ENCODE peak calls at places on chromosomes 13 and 19, in four cellular contexts. X, Z, K and L are unnamed samples.

GRCh38 chr13:49820591-49821215 is 28.2 kb upstream of the KPNA3 start:
- DNase-seq in X (no peak), Z (no peak), K (no peak), L (peak)

GRCh38 chr13:50127017-50127725 is 111.9 kb downstream of the KCNRG start:
- DNase-seq in X (peak), Z (no peak), K (no peak), L (no peak)

GRCh38 chr13:88472316-88472715 is 801.1 kb downstream of the SLITRK5 start:
- DNase-seq in X (no peak), Z (no peak), K (no peak), L (no peak)

GRCh38 chr19:34319785-34320184 is 45.2 kb upstream of the GPI start:
- DNase-seq in X (no peak), Z (no peak), K (peak), L (no peak)

GRCh38 chr19:17671906-17672305 is 16.2 kb downstream of the UNC13A start:
- DNase-seq in X (peak), Z (no peak), K (peak), L (peak)

GRCh38 chr19:32675720-32676185 is at the start of gene RGS9BP:
- DNase-seq in X (peak), Z (no peak), K (peak), L (peak)

GRCh38 chr19:35006342-35006998 is 6.3 kb downstream of the GRAMD1A start:
- DNase-seq in X (no peak), Z (no peak), K (no peak), L (peak)

GRCh38 chr13:46496086-46496485 is 56.9 kb upstream of the LRCH1 start:
- DNase-seq in X (no peak), Z (no peak), K (no peak), L (no peak)

GRCh38 chr13:80339841-80340642 is 884 bp downstream of the SPRY2 start:
- DNase-seq in X (peak), Z (no peak), K (peak), L (peak)

GRCh38 chr19:7926727-7927604 is 1.0 kb upstream of the CTXN1 start:
- DNase-seq in X (no peak), Z (no peak), K (no peak), L (no peak)

GRCh38 chr19:6501740-6502648 is at the start of gene TUBB4A:
- DNase-seq in X (peak), Z (no peak), K (peak), L (no peak)

GRCh38 chr19:51681286-51681956 is 11.7 kb upstream of the SPACA6 start:
- DNase-seq in X (no peak), Z (no peak), K (no peak), L (no peak)

GRCh38 chr13:93338906-93339305 is 112.3 kb downstream of the GPC6 start:
- DNase-seq in X (no peak), Z (no peak), K (no peak), L (no peak)

GRCh38 chr19:56537442-56537841 is 1.3 kb upstream of the ZFP28 start:
- DNase-seq in X (no peak), Z (no peak), K (no peak), L (no peak)

GRCh38 chr13:113813749-113814434 is 50.0 kb downstream of the GAS6 start:
- DNase-seq in X (no peak), Z (no peak), K (no peak), L (no peak)

GRCh38 chr13:33970746-33971145 is 152.8 kb downstream of the RFC3 start:
- DNase-seq in X (no peak), Z (no peak), K (no peak), L (no peak)

GRCh38 chr19:45578861-45579260 is 5.7 kb downstream of the OPA3 start:
- DNase-seq in X (no peak), Z (no peak), K (no peak), L (no peak)

GRCh38 chr19:57302020-57302465 is 18.2 kb upstream of the ZNF543 start:
- DNase-seq in X (no peak), Z (no peak), K (no peak), L (no peak)

GRCh38 chr19:18029617-18030338 is 21.8 kb downstream of the ARRDC2 start:
- DNase-seq in X (no peak), Z (no peak), K (no peak), L (peak)

GRCh38 chr19:6047256-6047655 is 63.0 kb downstream of the RFX2 start:
- DNase-seq in X (no peak), Z (no peak), K (no peak), L (no peak)

DNA sequence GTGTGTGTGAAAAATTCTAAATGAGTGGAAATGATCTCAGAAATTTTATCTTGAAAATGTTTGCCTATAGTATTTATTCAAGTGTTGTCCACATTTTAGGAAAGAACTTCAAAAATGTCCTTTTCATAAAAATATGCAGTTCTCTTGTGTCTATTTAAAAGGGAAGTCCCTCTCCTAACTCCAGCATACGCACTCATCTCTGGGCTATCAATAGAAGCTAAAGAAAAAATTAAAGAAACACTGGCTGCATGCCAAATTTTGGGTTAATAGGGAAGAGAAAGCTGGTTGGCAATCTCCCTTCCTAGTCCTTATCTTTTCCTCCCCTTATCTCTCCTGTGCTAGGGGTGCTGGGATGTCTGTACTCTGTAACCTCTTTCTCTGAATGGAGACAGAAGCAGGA is 313.3 kb downstream of the ENOX1 start:
- DNase-seq in X (no peak), Z (no peak), K (no peak), L (no peak)
- TF ChIP-seq CREM in X (no peak), Z (no peak), K (no peak), L (no peak)

GRCh38 chr19:13604902-13605586 is 98.8 kb upstream of the CACNA1A start:
- DNase-seq in X (no peak), Z (no peak), K (no peak), L (no peak)

GRCh38 chr19:13606156-13606555 is 99.9 kb upstream of the CACNA1A start:
- DNase-seq in X (no peak), Z (no peak), K (no peak), L (no peak)

GRCh38 chr19:13613447-13613846 is 107.2 kb upstream of the CACNA1A start:
- DNase-seq in X (no peak), Z (no peak), K (no peak), L (no peak)

GRCh38 chr19:13611596-13611995 is 105.3 kb upstream of the CACNA1A start:
- DNase-seq in X (no peak), Z (no peak), K (no peak), L (no peak)

GRCh38 chr19:13610042-13610691 is 103.9 kb upstream of the CACNA1A start:
- DNase-seq in X (peak), Z (no peak), K (no peak), L (no peak)
- TF ChIP-seq CREB1 in X (no peak), Z (no peak), K (no peak), L (no peak)

DNA sequence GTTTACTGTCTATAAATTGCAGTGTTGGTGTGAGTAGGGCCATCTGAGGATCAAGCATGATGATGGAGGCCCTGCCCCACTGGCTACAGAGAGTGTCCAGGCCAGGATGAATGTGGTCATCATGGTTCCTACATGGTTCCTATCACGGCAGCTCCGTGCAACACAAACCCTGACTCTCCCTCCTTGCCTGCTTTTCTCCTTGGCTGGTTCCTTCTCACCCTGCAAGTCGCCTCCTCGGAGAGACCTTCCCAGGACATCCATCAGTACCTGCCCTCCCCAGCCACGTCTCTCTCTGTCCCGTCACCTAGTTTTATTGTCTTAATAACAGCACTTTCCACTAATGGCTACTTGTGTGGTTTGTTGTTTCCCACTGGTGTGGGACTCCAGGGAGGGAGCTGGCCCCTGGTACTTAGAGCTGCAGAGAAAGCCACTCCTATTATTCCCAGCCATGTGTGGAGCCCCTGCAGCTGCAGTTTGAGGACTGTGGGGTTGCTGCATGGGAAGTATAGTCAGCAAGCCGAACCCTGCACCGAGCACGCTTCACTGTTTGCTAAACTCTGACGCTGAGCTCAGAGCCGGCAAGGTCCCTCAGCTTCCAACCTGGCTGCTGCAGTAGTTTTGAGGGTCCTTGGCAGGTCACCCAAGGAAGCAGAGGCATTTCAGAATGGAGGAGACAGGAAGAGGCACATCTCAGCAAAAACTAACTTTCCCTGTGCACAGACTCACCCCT is 146.4 kb upstream of the VSTM2B start:
- DNase-seq in X (no peak), Z (no peak), K (no peak), L (no peak)
- TF ChIP-seq CREM in X (no peak), Z (no peak), K (no peak), L (no peak)

DNA sequence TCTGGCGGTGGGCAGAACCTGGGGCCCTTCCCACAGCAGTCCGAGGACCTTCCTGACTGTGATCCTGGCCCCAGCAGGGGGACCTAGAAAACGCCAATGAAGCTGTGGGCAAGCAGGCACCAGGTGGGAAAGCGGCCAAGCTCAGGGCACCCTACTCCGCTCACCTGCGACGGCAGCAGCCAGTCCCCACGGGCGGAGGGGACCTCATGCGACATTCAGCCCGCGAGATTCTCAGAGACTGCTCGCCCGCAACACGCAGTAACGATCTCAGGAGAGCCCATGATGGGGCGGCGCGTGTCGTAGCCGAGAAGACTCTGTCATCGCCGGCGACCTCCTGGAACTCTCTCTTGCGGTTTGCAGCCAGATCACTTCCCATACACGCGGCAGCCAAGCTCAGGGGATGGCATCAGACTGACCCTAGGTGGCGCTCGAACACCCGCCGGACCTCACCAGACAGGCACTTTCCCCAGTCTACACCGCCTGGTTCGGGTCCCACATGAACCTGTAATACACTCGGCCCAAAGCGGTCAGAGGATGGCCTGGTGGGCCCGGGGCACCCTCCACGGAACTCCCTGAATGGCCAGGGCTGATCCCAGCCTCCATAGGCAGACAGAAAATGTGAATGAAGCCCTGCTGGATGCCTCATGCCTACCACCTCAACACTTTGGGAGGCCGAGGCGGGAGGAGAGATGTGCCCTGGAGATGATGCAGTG is 26.5 kb downstream of the MAN2B1 start:
- DNase-seq in X (peak), Z (peak), K (peak), L (peak)
- TF ChIP-seq CREB1 in X (no peak), Z (peak), K (peak), L (peak)

DNA sequence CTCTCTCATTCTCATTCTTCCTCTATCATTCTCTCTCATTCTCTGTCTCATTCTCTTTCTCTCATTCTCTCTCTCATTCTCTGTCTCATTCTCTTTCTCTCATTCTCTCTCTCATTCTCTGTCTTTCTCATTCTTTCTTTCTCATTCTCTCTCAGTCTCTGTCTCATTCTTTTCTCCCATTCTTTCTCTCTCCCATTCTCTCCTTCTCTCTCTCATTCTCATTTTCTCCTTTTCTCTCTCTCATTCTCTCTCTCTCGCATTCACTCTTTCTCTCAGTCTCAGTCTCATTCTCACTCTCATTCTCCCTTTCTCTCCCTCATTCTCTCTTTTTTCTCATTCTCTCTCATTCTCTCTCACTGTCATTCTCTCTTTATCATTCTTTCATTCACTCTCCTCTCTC is 152.0 kb upstream of the UQCRFS1 start:
- DNase-seq in X (no peak), Z (no peak), K (no peak), L (no peak)
- TF ChIP-seq CREM in X (no peak), Z (no peak), K (no peak), L (no peak)

DNA sequence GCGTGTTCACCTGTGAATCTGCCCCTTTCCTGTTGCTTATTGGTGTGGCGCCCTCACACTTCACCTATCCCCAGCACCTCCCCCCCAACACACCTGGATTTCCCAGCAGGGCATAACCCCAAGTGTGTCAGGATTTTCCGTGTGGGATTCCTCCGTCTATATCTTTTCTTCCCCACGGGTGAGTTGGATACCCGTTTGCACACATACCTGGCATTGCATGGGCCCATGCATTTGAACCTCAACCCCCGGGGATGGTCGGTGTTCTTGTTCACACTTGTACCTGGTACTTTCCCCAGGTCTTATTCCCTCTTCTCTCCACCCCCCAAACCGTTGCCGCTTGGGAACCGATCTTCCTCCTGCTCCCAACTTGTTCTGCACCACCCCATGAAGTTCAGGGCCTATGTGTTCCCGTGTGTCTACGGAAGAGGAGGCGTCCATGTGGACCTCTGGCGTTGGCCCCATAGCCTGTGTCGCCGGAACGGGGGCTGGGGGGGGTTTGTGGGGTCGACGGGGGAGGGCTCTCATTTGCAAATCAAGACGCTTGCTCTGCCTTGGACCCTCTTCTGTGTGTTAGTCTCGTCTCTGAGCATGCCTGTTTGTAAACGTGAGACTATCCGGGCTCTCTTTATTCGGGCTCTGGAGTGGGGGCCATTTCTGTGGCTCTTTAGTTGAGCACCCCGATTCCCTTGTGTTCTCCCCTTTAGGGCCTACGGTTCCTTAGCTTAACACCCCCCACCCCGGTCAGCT is 1.7 kb downstream of the PRR12 start:
- DNase-seq in X (peak), Z (no peak), K (peak), L (no peak)
- TF ChIP-seq CREB1 in X (no peak), Z (no peak), K (peak), L (no peak)

GRCh38 chr13:110949628-110950027 is 34.8 kb upstream of the ANKRD10 start:
- DNase-seq in X (no peak), Z (no peak), K (no peak), L (no peak)

GRCh38 chr13:110953416-110953815 is 38.5 kb upstream of the ANKRD10 start:
- DNase-seq in X (no peak), Z (no peak), K (no peak), L (no peak)

GRCh38 chr13:110949116-110949515 is 34.2 kb upstream of the ANKRD10 start:
- DNase-seq in X (no peak), Z (no peak), K (no peak), L (no peak)

GRCh38 chr13:110950356-110950755 is 35.5 kb upstream of the ANKRD10 start:
- DNase-seq in X (no peak), Z (no peak), K (no peak), L (no peak)

DNA sequence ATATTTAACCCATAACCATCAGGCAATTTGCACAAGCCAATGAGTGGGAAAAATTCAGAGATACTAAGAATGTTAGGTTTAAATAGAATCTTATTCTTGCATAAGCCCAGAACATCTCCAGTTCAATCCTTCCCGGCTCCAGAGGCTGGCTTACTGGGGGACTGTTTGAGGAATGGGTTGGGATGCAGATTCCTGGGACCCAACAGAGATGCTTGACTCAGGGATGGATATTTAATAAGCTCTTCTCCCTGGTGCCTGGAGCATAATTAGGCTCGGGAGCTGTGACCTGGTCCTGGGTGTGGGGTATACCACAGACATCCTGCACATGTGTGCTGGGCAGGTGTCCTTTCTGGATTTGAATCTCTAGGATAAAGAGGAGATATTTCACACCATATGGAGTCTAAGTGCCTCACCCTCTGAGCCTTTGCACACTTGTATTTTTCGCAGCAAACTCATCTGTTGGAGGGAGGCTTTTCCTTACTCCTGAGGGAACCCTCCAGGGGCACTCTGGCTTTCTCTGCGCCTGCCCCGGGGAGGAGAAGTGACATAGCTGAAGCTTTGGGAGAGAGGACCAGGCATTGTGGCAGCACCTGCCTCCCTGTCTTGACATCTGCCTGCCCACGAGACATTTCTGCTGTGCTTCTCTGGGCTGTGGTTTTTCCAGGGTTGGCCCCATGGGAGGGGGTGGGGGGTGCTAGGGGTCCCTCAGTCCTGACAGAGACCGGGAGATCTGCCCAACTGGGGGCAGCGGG is 36.1 kb upstream of the ANKRD10 start:
- DNase-seq in X (no peak), Z (no peak), K (no peak), L (no peak)
- TF ChIP-seq CREM in X (no peak), Z (no peak), K (no peak), L (no peak)